ENCODE peak calls at places on chromosome 9, in four cellular contexts. C is IMR-90, T is H9, J is H1. I is an unnamed sample.

GRCh38 chr9:29349050-29349449 is 1775.8 kb upstream of the C9orf72 start:
- DNase-seq in T (no peak), C (no peak), J (no peak), I (no peak)

GRCh38 chr9:27387722-27388121 is 90.8 kb upstream of the EQTN start:
- DNase-seq in C (no peak), T (no peak), J (no peak), I (no peak)

GRCh38 chr9:17988489-17988888 is 409.6 kb downstream of the SH3GL2 start:
- DNase-seq in T (no peak), J (no peak), C (no peak), I (no peak)

GRCh38 chr9:133835273-133835901 is 97.2 kb upstream of the SARDH start:
- DNase-seq in J (no peak), T (no peak), C (no peak), I (peak)

GRCh38 chr9:119365291-119366027 is 3.8 kb downstream of the BRINP1 start:
- DNase-seq in C (no peak), T (peak), J (peak), I (peak)

GRCh38 chr9:105065119-105066088 is 137.4 kb upstream of the ABCA1 start:
- DNase-seq in T (no peak), C (no peak), J (no peak), I (no peak)

GRCh38 chr9:128892223-128892892 is 10.4 kb downstream of the LRRC8A start:
- DNase-seq in J (no peak), C (peak), T (no peak), I (no peak)

GRCh38 chr9:133608382-133608781 is 807 bp downstream of the FAM163B start:
- DNase-seq in C (no peak), T (no peak), J (no peak), I (no peak)

GRCh38 chr9:131028221-131028884 is 19.4 kb downstream of the LAMC3 start:
- DNase-seq in C (no peak), J (no peak), T (no peak), I (no peak)

GRCh38 chr9:8815219-8815618 is 1015.6 kb upstream of the DMAC1 start:
- DNase-seq in J (no peak), C (no peak), T (no peak), I (no peak)
- H4K5ac ChIP-seq in J (no peak), C (no peak), T (no peak), I (no peak)

DNA sequence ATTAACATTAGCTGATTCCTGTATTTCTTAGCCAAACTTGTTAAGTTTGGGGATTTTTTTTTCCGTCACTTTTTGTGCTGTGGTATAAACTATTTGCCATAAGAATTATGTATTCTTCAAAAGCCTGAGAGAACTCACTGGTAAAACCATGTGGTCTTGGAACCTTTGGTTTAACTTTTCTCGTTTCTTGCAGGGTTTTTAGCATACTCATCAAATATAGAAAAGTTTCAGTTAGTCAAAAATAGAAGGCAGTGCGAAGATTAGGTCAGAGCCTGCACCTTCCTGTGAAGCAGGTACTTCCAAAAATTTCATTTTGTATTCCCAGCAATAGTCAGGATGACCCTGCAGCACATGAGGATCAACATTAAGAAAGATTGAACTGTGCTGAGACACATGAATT is 102.4 kb downstream of the ANGPTL2 start:
- DNase-seq in J (no peak), C (no peak), T (no peak), I (no peak)
- H4K5ac ChIP-seq in J (no peak), C (no peak), T (no peak), I (no peak)

DNA sequence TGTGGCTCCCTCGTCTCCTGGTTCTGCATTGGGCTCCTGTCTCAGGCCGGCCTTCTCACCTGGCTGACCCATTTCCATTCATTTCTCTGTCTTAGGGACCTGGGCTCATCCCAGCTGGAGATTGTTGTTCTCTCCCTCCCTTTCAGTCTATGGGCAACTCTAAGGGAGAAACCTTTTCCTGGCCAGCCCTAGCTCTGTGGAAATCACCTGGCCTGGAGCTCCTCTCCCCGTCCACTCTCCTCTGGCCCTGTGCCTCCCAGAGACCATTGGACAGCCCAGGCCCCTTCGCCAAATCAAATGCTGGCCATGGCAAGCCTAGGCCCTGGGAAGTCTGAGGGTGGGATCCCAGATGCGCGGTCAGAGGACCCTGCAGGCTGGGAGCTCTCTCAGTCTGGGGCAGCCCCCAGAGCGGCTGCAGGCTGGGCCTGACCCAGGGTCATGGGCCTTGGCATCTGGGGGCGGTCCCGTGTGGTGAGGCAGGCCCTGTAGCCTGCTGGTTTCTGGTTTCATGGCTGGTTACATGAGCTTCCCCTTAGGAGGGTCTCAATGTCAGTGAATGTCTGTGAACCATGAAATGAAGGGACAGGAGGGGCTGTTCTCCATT is 253.5 kb downstream of the AOPEP start:
- DNase-seq in J (no peak), C (no peak), T (no peak), I (no peak)
- H4K5ac ChIP-seq in J (no peak), C (no peak), T (no peak), I (no peak)

GRCh38 chr9:85602742-85603141 is 139.0 kb downstream of the AGTPBP1 start:
- DNase-seq in T (no peak), J (no peak), C (no peak), I (no peak)
- H4K5ac ChIP-seq in T (no peak), J (no peak), C (no peak), I (no peak)

DNA sequence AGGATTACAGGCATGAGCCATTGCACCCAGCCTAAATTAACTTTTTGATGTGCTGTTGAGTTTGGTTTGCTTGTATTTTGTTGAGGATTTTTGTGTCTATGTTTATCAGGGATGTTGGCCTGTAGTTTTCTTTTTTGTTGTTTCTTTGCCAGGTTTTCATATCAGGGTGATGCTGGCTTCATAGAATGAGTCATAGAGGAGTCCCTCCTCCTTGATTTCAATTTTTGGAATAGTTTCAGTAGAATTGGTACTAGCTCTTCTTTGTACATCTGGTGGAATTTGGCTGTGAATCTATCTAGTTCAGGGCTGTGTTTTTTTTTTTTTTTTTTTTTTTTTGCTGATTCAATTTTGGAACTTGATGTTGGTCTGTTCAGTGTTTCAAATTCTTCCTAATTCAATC is 1164.3 kb upstream of the DMAC1 start:
- DNase-seq in C (no peak), T (no peak), J (no peak), I (no peak)
- H4K5ac ChIP-seq in C (no peak), T (no peak), J (no peak), I (no peak)

GRCh38 chr9:80020056-80020455 is 448.3 kb downstream of the TLE4 start:
- DNase-seq in C (no peak), J (no peak), T (no peak), I (no peak)
- H4K5ac ChIP-seq in C (no peak), J (no peak), T (no peak), I (no peak)